ENCODE peak calls at places on chromosomes 7 and 10, in five cellular contexts. One of them, this sample, is unnamed. For H3K4me1, the result is how much of the 10 kb centered on the place peaks cover.

GRCh38 chr10:132040046-132040445 is 25.7 kb upstream of the JAKMIP3 start:
- DNase-seq in aorta: no peak
- DNase-seq in psoas muscle: peak
- DNase-seq in lower lobe of right lung: no peak
- DNase-seq in CD8-positive, alpha-beta T cell: no peak
- DNase-seq in this sample: no peak

GRCh38 chr10:3963191-3963673 is 178.2 kb upstream of the KLF6 start:
- DNase-seq in aorta: no peak
- DNase-seq in psoas muscle: no peak
- DNase-seq in lower lobe of right lung: no peak
- DNase-seq in CD8-positive, alpha-beta T cell: no peak
- DNase-seq in this sample: no peak

GRCh38 chr7:157009170-157009777 is 1.2 kb downstream of the MNX1 start:
- DNase-seq in lower lobe of right lung: no peak
- DNase-seq in aorta: no peak
- DNase-seq in psoas muscle: no peak
- DNase-seq in CD8-positive, alpha-beta T cell: no peak
- DNase-seq in this sample: no peak

GRCh38 chr10:84820596-84820995 is 492.2 kb downstream of the CCSER2 start:
- DNase-seq in CD8-positive, alpha-beta T cell: no peak
- DNase-seq in psoas muscle: no peak
- DNase-seq in aorta: no peak
- DNase-seq in lower lobe of right lung: no peak
- DNase-seq in this sample: no peak

GRCh38 chr7:114783413-114783812 is 138.5 kb upstream of the MDFIC start:
- DNase-seq in psoas muscle: no peak
- DNase-seq in lower lobe of right lung: no peak
- DNase-seq in aorta: no peak
- DNase-seq in CD8-positive, alpha-beta T cell: no peak
- DNase-seq in this sample: no peak

GRCh38 chr7:99459087-99459486 is 6.9 kb downstream of the ATP5MF start:
- DNase-seq in psoas muscle: peak
- DNase-seq in CD8-positive, alpha-beta T cell: no peak
- DNase-seq in lower lobe of right lung: no peak
- DNase-seq in aorta: no peak
- DNase-seq in this sample: no peak

GRCh38 chr10:43231523-43232078 is 35.3 kb downstream of the RASGEF1A start:
- DNase-seq in lower lobe of right lung: peak
- DNase-seq in aorta: peak
- DNase-seq in psoas muscle: peak
- DNase-seq in CD8-positive, alpha-beta T cell: peak
- DNase-seq in this sample: no peak

GRCh38 chr10:58241346-58241745 is 26.3 kb downstream of the IPMK start:
- DNase-seq in CD8-positive, alpha-beta T cell: no peak
- DNase-seq in aorta: no peak
- DNase-seq in psoas muscle: no peak
- DNase-seq in lower lobe of right lung: no peak
- DNase-seq in this sample: no peak

GRCh38 chr7:137445998-137446397 is 102.5 kb upstream of the PTN start:
- DNase-seq in psoas muscle: no peak
- DNase-seq in aorta: no peak
- DNase-seq in CD8-positive, alpha-beta T cell: no peak
- DNase-seq in lower lobe of right lung: no peak
- DNase-seq in this sample: no peak

GRCh38 chr7:87148332-87148955 is 3.8 kb upstream of the DMTF1 start:
- DNase-seq in aorta: no peak
- DNase-seq in lower lobe of right lung: no peak
- DNase-seq in CD8-positive, alpha-beta T cell: no peak
- DNase-seq in psoas muscle: no peak
- DNase-seq in this sample: no peak

GRCh38 chr7:94145602-94146001 is 141.4 kb upstream of the BET1 start:
- DNase-seq in CD8-positive, alpha-beta T cell: no peak
- DNase-seq in lower lobe of right lung: no peak
- DNase-seq in psoas muscle: no peak
- DNase-seq in aorta: no peak
- DNase-seq in this sample: no peak

GRCh38 chr7:27187702-27188665 is 3.0 kb upstream of the HOXA11 start:
- DNase-seq in lower lobe of right lung: no peak
- DNase-seq in aorta: peak
- DNase-seq in psoas muscle: peak
- DNase-seq in CD8-positive, alpha-beta T cell: no peak
- DNase-seq in this sample: no peak

GRCh38 chr10:126376956-126377355 is 11.3 kb downstream of the ADAM12 start:
- DNase-seq in CD8-positive, alpha-beta T cell: no peak
- DNase-seq in psoas muscle: no peak
- DNase-seq in aorta: no peak
- DNase-seq in lower lobe of right lung: no peak
- DNase-seq in this sample: no peak

GRCh38 chr7:150341263-150342118 is at the start of gene RARRES2:
- DNase-seq in aorta: peak
- DNase-seq in lower lobe of right lung: no peak
- DNase-seq in CD8-positive, alpha-beta T cell: no peak
- DNase-seq in psoas muscle: peak
- DNase-seq in this sample: no peak

GRCh38 chr7:27046854-27047549 is 48.8 kb downstream of the HOXA1 start:
- DNase-seq in CD8-positive, alpha-beta T cell: no peak
- DNase-seq in lower lobe of right lung: no peak
- DNase-seq in aorta: no peak
- DNase-seq in psoas muscle: no peak
- DNase-seq in this sample: no peak

GRCh38 chr10:124870854-124871425 is 69.3 kb downstream of the ABRAXAS2 start:
- DNase-seq in CD8-positive, alpha-beta T cell: no peak
- DNase-seq in lower lobe of right lung: peak
- DNase-seq in psoas muscle: no peak
- DNase-seq in aorta: no peak
- DNase-seq in this sample: no peak

GRCh38 chr10:16545126-16545736 is 23.6 kb upstream of the C1QL3 start:
- DNase-seq in aorta: no peak
- DNase-seq in CD8-positive, alpha-beta T cell: no peak
- DNase-seq in psoas muscle: no peak
- DNase-seq in lower lobe of right lung: no peak
- DNase-seq in this sample: no peak

GRCh38 chr10:112191223-112191622 is 7.7 kb upstream of the GPAM start:
- DNase-seq in psoas muscle: no peak
- DNase-seq in aorta: no peak
- DNase-seq in lower lobe of right lung: no peak
- DNase-seq in CD8-positive, alpha-beta T cell: no peak
- DNase-seq in this sample: no peak

GRCh38 chr10:63236113-63236935 is 103.2 kb downstream of the NRBF2 start:
- DNase-seq in aorta: no peak
- DNase-seq in CD8-positive, alpha-beta T cell: no peak
- DNase-seq in lower lobe of right lung: no peak
- DNase-seq in psoas muscle: no peak
- DNase-seq in this sample: no peak

GRCh38 chr10:26697163-26697921 is at the start of gene PDSS1:
- DNase-seq in lower lobe of right lung: peak
- DNase-seq in aorta: peak
- DNase-seq in psoas muscle: peak
- DNase-seq in CD8-positive, alpha-beta T cell: peak
- DNase-seq in this sample: peak

GRCh38 chr7:150955519-150956394 is 22.4 kb downstream of the KCNH2 start:
- DNase-seq in psoas muscle: no peak
- DNase-seq in lower lobe of right lung: no peak
- DNase-seq in CD8-positive, alpha-beta T cell: peak
- DNase-seq in aorta: no peak
- DNase-seq in this sample: no peak

GRCh38 chr7:156475179-156475578 is 165.4 kb upstream of the RNF32 start:
- DNase-seq in lower lobe of right lung: no peak
- DNase-seq in CD8-positive, alpha-beta T cell: no peak
- DNase-seq in aorta: no peak
- DNase-seq in psoas muscle: no peak
- DNase-seq in this sample: no peak

GRCh38 chr10:124699471-124700292 is 44.5 kb downstream of the FAM53B start:
- DNase-seq in psoas muscle: peak
- DNase-seq in aorta: peak
- DNase-seq in CD8-positive, alpha-beta T cell: no peak
- DNase-seq in lower lobe of right lung: no peak
- DNase-seq in this sample: no peak

GRCh38 chr7:55070271-55070743 is 51.5 kb downstream of the EGFR start:
- DNase-seq in aorta: no peak
- DNase-seq in CD8-positive, alpha-beta T cell: no peak
- DNase-seq in psoas muscle: no peak
- DNase-seq in lower lobe of right lung: no peak
- DNase-seq in this sample: no peak
- H3K4me1 ChIP-seq in aorta: under half
- H3K4me1 ChIP-seq in CD8-positive, alpha-beta T cell: under half
- H3K4me1 ChIP-seq in psoas muscle: half or more
- H3K4me1 ChIP-seq in lower lobe of right lung: under half
- H3K4me1 ChIP-seq in this sample: under half

GRCh38 chr7:5636446-5636835 is 145.0 kb downstream of the RNF216 start:
- DNase-seq in CD8-positive, alpha-beta T cell: no peak
- DNase-seq in psoas muscle: no peak
- DNase-seq in lower lobe of right lung: no peak
- DNase-seq in aorta: no peak
- DNase-seq in this sample: no peak
- H3K4me1 ChIP-seq in CD8-positive, alpha-beta T cell: under half
- H3K4me1 ChIP-seq in psoas muscle: under half
- H3K4me1 ChIP-seq in lower lobe of right lung: under half
- H3K4me1 ChIP-seq in aorta: under half
- H3K4me1 ChIP-seq in this sample: under half

GRCh38 chr10:117797286-117797685 is 249.5 kb downstream of the RAB11FIP2 start:
- DNase-seq in psoas muscle: no peak
- DNase-seq in lower lobe of right lung: no peak
- DNase-seq in aorta: no peak
- DNase-seq in CD8-positive, alpha-beta T cell: no peak
- DNase-seq in this sample: no peak

GRCh38 chr10:117792214-117792613 is 249.7 kb downstream of the EMX2 start:
- DNase-seq in psoas muscle: no peak
- DNase-seq in CD8-positive, alpha-beta T cell: no peak
- DNase-seq in aorta: no peak
- DNase-seq in lower lobe of right lung: no peak
- DNase-seq in this sample: no peak

GRCh38 chr10:117801691-117802090 is 245.1 kb downstream of the RAB11FIP2 start:
- DNase-seq in psoas muscle: no peak
- DNase-seq in aorta: no peak
- DNase-seq in CD8-positive, alpha-beta T cell: no peak
- DNase-seq in lower lobe of right lung: no peak
- DNase-seq in this sample: no peak

GRCh38 chr10:117790621-117791020 is 248.1 kb downstream of the EMX2 start:
- DNase-seq in lower lobe of right lung: no peak
- DNase-seq in psoas muscle: no peak
- DNase-seq in aorta: no peak
- DNase-seq in CD8-positive, alpha-beta T cell: no peak
- DNase-seq in this sample: no peak

GRCh38 chr10:117796394-117796793 is 250.3 kb downstream of the RAB11FIP2 start:
- DNase-seq in aorta: no peak
- DNase-seq in CD8-positive, alpha-beta T cell: no peak
- DNase-seq in psoas muscle: no peak
- DNase-seq in lower lobe of right lung: no peak
- DNase-seq in this sample: no peak
- H3K4me1 ChIP-seq in aorta: under half
- H3K4me1 ChIP-seq in CD8-positive, alpha-beta T cell: under half
- H3K4me1 ChIP-seq in psoas muscle: under half
- H3K4me1 ChIP-seq in lower lobe of right lung: under half
- H3K4me1 ChIP-seq in this sample: under half

DNA sequence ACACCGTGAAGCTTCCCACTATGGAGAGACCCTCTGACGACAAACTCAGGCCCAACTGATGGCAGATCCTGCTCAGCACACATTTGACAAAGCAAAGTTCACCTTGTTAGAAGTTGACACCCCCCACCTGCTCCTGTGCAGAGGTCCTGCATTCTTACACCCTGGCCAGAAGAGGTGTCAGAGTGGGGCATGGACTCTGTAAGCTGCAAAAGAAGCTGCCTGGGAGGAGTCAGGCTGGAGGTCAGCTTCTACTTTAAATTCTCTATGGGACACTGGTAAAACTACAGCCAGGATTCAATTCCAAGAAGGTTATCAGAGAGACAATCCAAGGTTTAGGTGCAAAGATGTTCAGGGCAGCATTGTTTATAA is 20.0 kb upstream of the TNS3 start:
- DNase-seq in CD8-positive, alpha-beta T cell: no peak
- DNase-seq in aorta: no peak
- DNase-seq in lower lobe of right lung: no peak
- DNase-seq in psoas muscle: no peak
- DNase-seq in this sample: no peak
- H3K4me1 ChIP-seq in CD8-positive, alpha-beta T cell: under half
- H3K4me1 ChIP-seq in aorta: under half
- H3K4me1 ChIP-seq in lower lobe of right lung: under half
- H3K4me1 ChIP-seq in psoas muscle: under half
- H3K4me1 ChIP-seq in this sample: under half

GRCh38 chr10:32948451-32948850 is 9.6 kb downstream of the ITGB1 start:
- DNase-seq in aorta: no peak
- DNase-seq in CD8-positive, alpha-beta T cell: no peak
- DNase-seq in lower lobe of right lung: no peak
- DNase-seq in psoas muscle: no peak
- DNase-seq in this sample: no peak
- H3K4me1 ChIP-seq in aorta: under half
- H3K4me1 ChIP-seq in CD8-positive, alpha-beta T cell: under half
- H3K4me1 ChIP-seq in lower lobe of right lung: half or more
- H3K4me1 ChIP-seq in psoas muscle: half or more
- H3K4me1 ChIP-seq in this sample: under half

DNA sequence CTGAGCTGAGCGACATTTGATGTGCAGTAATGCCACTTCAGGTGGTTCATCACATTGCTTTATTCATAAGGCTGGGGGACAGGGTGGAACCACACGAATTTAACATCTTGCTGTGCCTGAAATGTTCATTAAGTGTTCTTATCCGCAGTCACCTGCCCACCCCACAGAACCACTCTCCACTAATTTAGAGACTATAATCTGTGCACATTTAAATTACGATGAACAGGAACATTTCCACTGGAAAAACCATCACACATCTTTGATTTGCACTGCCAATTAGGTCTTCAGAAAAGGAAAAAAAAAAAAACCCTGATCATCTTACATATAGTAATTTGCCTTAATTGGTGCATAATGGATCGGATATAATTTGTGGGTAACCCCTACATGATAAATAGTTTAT is 2.3 kb downstream of the CDCA7L start:
- DNase-seq in aorta: no peak
- DNase-seq in CD8-positive, alpha-beta T cell: no peak
- DNase-seq in lower lobe of right lung: no peak
- DNase-seq in psoas muscle: no peak
- DNase-seq in this sample: no peak
- H3K4me1 ChIP-seq in aorta: under half
- H3K4me1 ChIP-seq in CD8-positive, alpha-beta T cell: under half
- H3K4me1 ChIP-seq in lower lobe of right lung: under half
- H3K4me1 ChIP-seq in psoas muscle: under half
- H3K4me1 ChIP-seq in this sample: under half

This sample was measured in esophagus squamous epithelium.